ENCODE peak calls at places on chromosomes 5 and 9, in six cellular contexts. T is esophagus squamous epithelium; Z is MM.1S; D is lower lobe of right lung; H is SK-N-SH; U is CD8-positive, alpha-beta T cell. R is an unnamed sample.

GRCh38 chr5:16943846-16944675 is 8.0 kb upstream of the MYO10 start:
- DNase-seq in H (no peak), U (no peak), Z (no peak), T (no peak), D (no peak), R (no peak)

GRCh38 chr5:163938595-163938994 is 433.2 kb downstream of the MAT2B start:
- DNase-seq in U (no peak), H (no peak), Z (no peak), D (no peak), T (no peak), R (no peak)

GRCh38 chr9:113511856-113512761 is 48.6 kb downstream of the RGS3 start:
- DNase-seq in U (peak; percentile 41), T (no peak), H (no peak), Z (no peak), D (no peak), R (no peak)

GRCh38 chr5:16372493-16372892 is 93.1 kb downstream of the ZNF622 start:
- DNase-seq in D (no peak), U (no peak), T (no peak), Z (no peak), H (no peak), R (no peak)

GRCh38 chr9:91207889-91208651 is 153.6 kb downstream of the AUH start:
- DNase-seq in D (no peak), Z (peak; percentile 94), U (no peak), T (no peak), H (no peak), R (no peak)

GRCh38 chr9:31776471-31776870 is 608.0 kb upstream of the ACO1 start:
- DNase-seq in Z (no peak), T (no peak), D (no peak), U (no peak), H (no peak), R (peak; percentile 73)

GRCh38 chr9:120783611-120784047 is 9.6 kb downstream of the FBXW2 start:
- DNase-seq in Z (no peak), D (no peak), T (no peak), H (no peak), U (no peak), R (no peak)

GRCh38 chr9:74887041-74887980 is at the start of gene TRPM6:
- DNase-seq in Z (no peak), D (peak; percentile 87), T (peak; percentile 22), H (peak; percentile 60), U (no peak), R (peak; percentile 59)

GRCh38 chr5:84119252-84119651 is 265.4 kb downstream of the EDIL3 start:
- DNase-seq in D (no peak), U (no peak), Z (no peak), H (peak; percentile 22), T (no peak), R (no peak)

GRCh38 chr9:116662633-116663032 is 24.5 kb upstream of the TRIM32 start:
- DNase-seq in T (no peak), H (no peak), U (no peak), Z (no peak), D (no peak), R (no peak)

DNA sequence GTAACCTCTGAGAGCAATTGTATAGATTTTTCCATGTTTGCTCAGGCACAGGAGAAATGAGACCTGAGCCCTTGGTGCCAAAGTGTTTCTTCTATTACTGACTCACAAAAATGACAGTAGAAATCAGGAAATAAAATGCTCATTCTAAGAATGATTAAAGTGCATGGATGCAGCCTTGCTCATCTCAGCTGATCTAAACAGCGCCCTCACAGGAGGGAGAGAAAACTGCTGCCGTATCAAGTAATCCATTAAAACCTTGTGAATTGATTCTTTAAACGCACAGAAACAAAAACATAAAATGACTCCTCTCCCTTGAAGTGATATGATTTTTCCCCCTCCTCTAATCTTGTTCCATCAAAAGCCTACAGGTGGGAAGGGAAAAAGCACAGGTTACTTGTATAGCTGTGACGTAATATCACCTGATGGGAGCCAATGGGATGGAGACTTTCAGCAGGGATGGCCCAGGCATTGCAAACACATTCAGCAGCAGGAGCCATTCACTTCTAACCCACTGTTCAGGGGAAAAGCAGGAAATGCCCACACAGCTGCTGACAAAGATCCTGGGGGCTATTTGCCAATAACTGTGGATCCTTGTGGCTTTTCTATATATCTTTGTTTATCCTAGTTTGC is 76.7 kb downstream of the PLCXD3 start:
- DNase-seq in H (no peak), U (no peak), D (no peak), Z (no peak), T (no peak), R (peak; percentile 25)
- TF ChIP-seq CTCF in H (peak; percentile 63), U (no peak), D (no peak), Z (peak; percentile 34), T (no peak), R (peak; percentile 76)

DNA sequence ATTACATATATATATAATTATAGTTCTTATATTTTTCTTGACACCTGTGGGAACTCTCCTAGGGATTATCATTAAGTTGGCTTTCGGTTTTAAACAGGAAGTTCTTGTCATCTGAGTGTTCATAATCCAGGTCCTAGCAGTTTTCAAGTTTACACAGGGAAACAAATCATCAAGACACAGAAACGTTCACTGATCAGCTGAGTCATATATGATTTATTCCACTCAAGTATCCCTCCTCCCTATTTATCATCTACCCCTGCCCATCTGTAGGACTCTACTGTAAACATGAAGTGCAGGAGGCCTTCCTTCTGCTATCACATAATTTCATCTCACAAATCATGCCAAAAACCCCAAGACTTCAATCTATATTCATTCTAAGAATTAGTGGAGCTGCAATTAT is 6.3 kb downstream of the SLC25A51 start:
- DNase-seq in D (no peak), Z (no peak), H (no peak), U (no peak), T (no peak), R (no peak)
- H3K36me3 ChIP-seq in D (peaks cover 69% of the 10 kb centered on the region), Z (peaks cover 12% of the 10 kb centered on the region), H (peaks cover 25% of the 10 kb centered on the region), U (peaks cover 24% of the 10 kb centered on the region), T (peaks cover 77% of the 10 kb centered on the region), R (peaks cover 48% of the 10 kb centered on the region)

GRCh38 chr9:126620478-126620877 is 6.8 kb downstream of the LMX1B start:
- DNase-seq in Z (no peak), H (no peak), U (no peak), T (no peak), D (no peak), R (no peak)
- H3K27me3 ChIP-seq in Z (peaks cover 100% of the 10 kb centered on the region), H (peaks cover 100% of the 10 kb centered on the region), U (peaks cover 21% of the 10 kb centered on the region), T (peaks cover 15% of the 10 kb centered on the region), D (peaks cover 100% of the 10 kb centered on the region), R (peaks cover 100% of the 10 kb centered on the region)

GRCh38 chr5:126837907-126838539 is 61.1 kb downstream of the LMNB1 start:
- DNase-seq in Z (no peak), D (no peak), T (no peak), U (no peak), H (no peak), R (no peak)
- TF ChIP-seq CTCF in Z (no peak), D (peak; percentile 42), T (no peak), U (peak; percentile 60), H (peak; percentile 61), R (peak; percentile 45)

DNA sequence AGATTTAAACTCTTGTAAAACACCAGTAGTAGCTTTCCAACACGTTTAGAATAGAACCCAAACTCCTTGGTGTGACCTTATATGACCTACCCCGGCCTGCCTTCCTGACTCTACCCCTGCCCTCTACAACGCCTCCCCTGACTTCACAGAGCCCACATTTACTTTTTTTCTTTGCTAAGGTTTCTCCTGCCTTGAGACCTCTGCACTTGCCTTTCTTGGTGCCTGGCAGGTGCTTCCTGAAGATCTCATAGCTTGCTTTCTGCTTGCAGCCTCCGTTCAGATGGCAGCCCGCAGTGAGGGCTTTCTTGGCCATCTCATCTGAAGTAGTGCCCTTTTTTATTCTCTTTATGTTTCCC is 24.3 kb downstream of the NUP214 start:
- DNase-seq in Z (no peak), H (no peak), T (no peak), D (no peak), U (no peak), R (no peak)
- H3K36me3 ChIP-seq in Z (peaks cover 11% of the 10 kb centered on the region), H (peaks cover 84% of the 10 kb centered on the region), T (peaks cover 100% of the 10 kb centered on the region), D (peaks cover 100% of the 10 kb centered on the region), U (peaks cover 77% of the 10 kb centered on the region), R (peaks cover 85% of the 10 kb centered on the region)

GRCh38 chr5:155794801-155795200 is 532.2 kb upstream of the SGCD start:
- DNase-seq in D (no peak), T (no peak), H (no peak), U (no peak), Z (peak; percentile 8), R (no peak)
- H3K27me3 ChIP-seq in D (no peaks in the 10 kb centered on the region), T (no peaks in the 10 kb centered on the region), H (no peaks in the 10 kb centered on the region), U (no peaks in the 10 kb centered on the region), Z (no peaks in the 10 kb centered on the region), R (no peaks in the 10 kb centered on the region)

DNA sequence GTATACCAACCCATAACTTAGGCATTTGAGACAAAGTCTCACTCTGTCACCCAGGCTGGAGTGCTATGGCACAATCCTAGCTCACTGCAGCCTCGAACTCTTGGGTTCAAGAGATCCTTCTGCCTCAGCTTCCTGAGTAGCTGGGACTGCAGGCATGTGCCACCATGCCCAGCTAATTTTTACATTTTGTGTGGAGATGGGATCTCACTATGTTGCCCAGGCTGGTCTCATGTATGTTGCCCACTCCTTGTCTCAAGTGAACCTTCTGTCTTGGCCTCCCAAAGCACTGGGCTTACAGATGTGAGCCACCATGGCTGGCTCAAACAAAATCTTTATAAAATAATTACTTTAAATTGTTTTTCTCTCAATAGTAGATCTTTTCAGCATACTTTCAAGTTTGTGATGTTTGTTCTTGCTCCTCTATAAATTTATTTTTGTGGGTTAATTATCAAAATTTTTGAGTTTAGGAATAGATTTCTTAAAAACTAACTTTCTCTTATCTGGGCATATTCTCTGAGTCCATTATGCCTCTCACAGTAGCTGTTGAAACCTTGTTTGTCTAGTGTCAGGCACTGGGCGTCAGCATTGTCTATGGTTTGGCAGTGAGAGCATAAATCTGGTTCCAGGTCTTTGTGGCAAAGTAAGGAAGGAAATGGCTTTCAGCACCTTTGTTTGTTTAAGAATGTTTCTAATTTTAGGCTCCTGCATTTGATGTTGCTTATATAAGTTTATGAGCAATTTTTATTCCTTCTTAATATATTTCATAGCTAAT is 38.7 kb downstream of the NLN start:
- DNase-seq in D (no peak), H (no peak), U (peak; percentile 27), T (no peak), Z (peak; percentile 87), R (no peak)
- TF ChIP-seq CTCF in D (peak; percentile 36), H (peak; percentile 23), U (peak; percentile 74), T (no peak), Z (peak; percentile 64), R (no peak)

GRCh38 chr5:10420926-10421325 is 20.8 kb upstream of the ROPN1L start:
- DNase-seq in Z (no peak), U (no peak), D (no peak), T (no peak), H (no peak), R (no peak)
- H3K36me3 ChIP-seq in Z (peaks cover 16% of the 10 kb centered on the region), U (peaks cover 22% of the 10 kb centered on the region), D (peaks cover 93% of the 10 kb centered on the region), T (peaks cover 100% of the 10 kb centered on the region), H (peaks cover 90% of the 10 kb centered on the region), R (peaks cover 65% of the 10 kb centered on the region)